ENCODE peak calls at places on chromosomes 3 and 15, in four cellular contexts. A is omental fat pad, H is tibial artery, E is astrocyte of the spinal cord. M is an unnamed sample.
A peak's percentile ranks its signal among the peaks of the same experiment; 100 is the strongest.

GRCh38 chr15:34435658-34436057 is 1.9 kb downstream of the GOLGA8A start:
- DNase-seq in A (no peak), H (no peak), E (no peak), M (no peak)

GRCh38 chr3:58793052-58793451 is 126.5 kb upstream of the FAM3D start:
- DNase-seq in A (no peak), H (no peak), E (no peak), M (no peak)

GRCh38 chr3:13148126-13148525 is 74.9 kb upstream of the IQSEC1 start:
- DNase-seq in A (no peak), H (no peak), E (no peak), M (no peak)

GRCh38 chr3:86774082-86774691 is 216.8 kb downstream of the VGLL3 start:
- DNase-seq in A (no peak), H (no peak), E (peak; percentile 60), M (peak; percentile 45)

GRCh38 chr3:157494581-157495281 is 8.5 kb downstream of the VEPH1 start:
- DNase-seq in A (no peak), H (no peak), E (peak; percentile 38), M (no peak)

GRCh38 chr3:104102386-104102785 is 1264.3 kb upstream of the ALCAM start:
- DNase-seq in A (no peak), H (no peak), E (peak; percentile 61), M (peak; percentile 64)

GRCh38 chr15:33022629-33023028 is 171.9 kb downstream of the FMN1 start:
- DNase-seq in A (no peak), H (peak; percentile 54), E (peak; percentile 60), M (peak; percentile 62)

GRCh38 chr3:29610781-29611180 is 329.9 kb downstream of the RBMS3 start:
- DNase-seq in A (no peak), H (no peak), E (no peak), M (no peak)

GRCh38 chr15:25178835-25179672 is 224.3 kb downstream of the SNRPN start:
- DNase-seq in A (no peak), H (peak; percentile 7), E (no peak), M (no peak)

GRCh38 chr3:14431556-14431927 is 29.1 kb downstream of the SLC6A6 start:
- DNase-seq in A (no peak), H (no peak), E (no peak), M (no peak)

GRCh38 chr3:46085421-46086082 is 58.3 kb upstream of the XCR1 start:
- DNase-seq in A (no peak), H (no peak), E (no peak), M (no peak)

GRCh38 chr3:48404440-48405342 is 25.2 kb downstream of the PLXNB1 start:
- DNase-seq in A (no peak), H (peak; percentile 58), E (no peak), M (no peak)

GRCh38 chr15:101269479-101270223 is 7.6 kb downstream of the SELENOS start:
- DNase-seq in A (no peak), H (no peak), E (no peak), M (peak; percentile 29)

GRCh38 chr3:126994661-126995161 is 11.8 kb downstream of the PLXNA1 start:
- DNase-seq in A (no peak), H (no peak), E (no peak), M (no peak)

GRCh38 chr3:33071946-33072345 is 25.0 kb downstream of the GLB1 start:
- DNase-seq in A (no peak), H (no peak), E (no peak), M (no peak)

GRCh38 chr3:102176393-102176792 is 258.4 kb upstream of the ZPLD1 start:
- DNase-seq in A (no peak), H (no peak), E (no peak), M (no peak)

GRCh38 chr15:89383635-89384604 is 49.3 kb upstream of the POLG start:
- DNase-seq in A (peak; percentile 54), H (no peak), E (no peak), M (peak; percentile 96)

GRCh38 chr15:40367038-40367672 is 9.1 kb downstream of the DISP2 start:
- DNase-seq in A (no peak), H (no peak), E (no peak), M (no peak)

GRCh38 chr3:74273091-74273490 is 341.4 kb downstream of the CNTN3 start:
- DNase-seq in A (no peak), H (no peak), E (no peak), M (peak; percentile 4)

GRCh38 chr15:73518876-73519594 is 76.1 kb downstream of the REC114 start:
- DNase-seq in A (no peak), H (no peak), E (no peak), M (no peak)

GRCh38 chr3:169846458-169847193 is 23.1 kb downstream of the LRRC31 start:
- DNase-seq in A (no peak), H (no peak), E (peak; percentile 68), M (peak; percentile 67)

GRCh38 chr3:79030157-79030556 is 737.6 kb downstream of the ROBO1 start:
- DNase-seq in A (no peak), H (no peak), E (no peak), M (no peak)

GRCh38 chr15:49686626-49687025 is 65.8 kb downstream of the DTWD1 start:
- DNase-seq in A (no peak), H (no peak), E (peak; percentile 38), M (peak; percentile 47)

GRCh38 chr15:25862469-25863066 is 559 bp downstream of the ATP10A start:
- DNase-seq in A (no peak), H (no peak), E (peak; percentile 33), M (no peak)

GRCh38 chr15:56582785-56583184 is 117.8 kb upstream of the MNS1 start:
- DNase-seq in A (no peak), H (no peak), E (no peak), M (no peak)

GRCh38 chr15:75238150-75238549 is 20.0 kb upstream of the GOLGA6C start:
- DNase-seq in A (no peak), H (peak; percentile 3), E (no peak), M (no peak)

GRCh38 chr15:66995257-66995656 is 70.1 kb upstream of the SMAD3 start:
- DNase-seq in A (no peak), H (no peak), E (peak; percentile 53), M (no peak)

GRCh38 chr15:69393831-69394491 is 20.2 kb upstream of the KIF23 start:
- DNase-seq in A (no peak), H (no peak), E (no peak), M (peak; percentile 55)

GRCh38 chr15:100786139-100786531 is 93.5 kb upstream of the ALDH1A3 start:
- DNase-seq in A (no peak), H (no peak), E (no peak), M (no peak)

GRCh38 chr3:25897019-25897418 is 107.1 kb downstream of the OXSM start:
- DNase-seq in A (no peak), H (no peak), E (no peak), M (peak; percentile 52)

DNA sequence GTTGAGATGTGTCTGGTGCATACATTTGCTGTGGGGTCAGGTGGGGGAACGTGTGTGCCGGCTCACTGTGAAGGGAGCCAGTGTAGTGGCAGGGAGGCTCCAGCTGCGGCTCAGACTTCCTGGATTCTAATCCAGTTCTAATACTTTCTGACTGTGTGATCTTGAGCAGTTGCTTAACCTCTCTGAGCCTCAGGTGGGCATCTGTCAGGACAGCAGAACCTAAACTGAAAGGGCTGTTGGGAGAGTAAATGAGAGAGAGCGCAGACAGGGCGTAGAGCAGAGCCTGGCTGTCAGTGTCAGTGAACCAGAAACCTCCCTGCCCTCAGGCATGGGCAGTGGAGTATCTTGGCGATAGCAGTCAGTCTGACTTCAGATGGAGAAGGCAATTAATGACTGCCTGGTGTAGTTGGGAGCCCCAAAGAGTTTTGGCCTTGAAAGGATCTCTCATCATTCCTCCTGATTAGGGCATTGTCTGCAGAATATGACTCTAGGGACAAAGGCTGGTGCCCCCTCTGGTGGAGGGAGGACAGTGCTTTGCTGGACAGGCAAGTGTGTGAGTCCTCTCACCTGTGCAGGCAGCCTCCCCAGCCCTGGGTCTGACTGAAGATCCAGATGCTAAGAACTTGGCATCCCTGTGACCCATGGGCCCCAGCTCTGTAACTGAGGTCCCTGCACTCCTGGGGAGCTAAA is 9.6 kb downstream of the KBTBD13 start:
- DNase-seq in A (no peak), H (no peak), E (no peak), M (peak; percentile 66)
- TF ChIP-seq CTCF in A (no peak), H (peak; percentile 31), E (peak; percentile 67), M (peak; percentile 51)

GRCh38 chr3:188482929-188483328 is 329.0 kb downstream of the LPP start:
- DNase-seq in A (no peak), H (no peak), E (no peak), M (no peak)
- TF ChIP-seq CTCF in A (no peak), H (no peak), E (no peak), M (no peak)

GRCh38 chr3:31610700-31611275 is 78.1 kb downstream of the STT3B start:
- DNase-seq in A (no peak), H (no peak), E (peak; percentile 50), M (peak; percentile 56)
- TF ChIP-seq CTCF in A (no peak), H (peak; percentile 22), E (peak; percentile 60), M (peak; percentile 50)

DNA sequence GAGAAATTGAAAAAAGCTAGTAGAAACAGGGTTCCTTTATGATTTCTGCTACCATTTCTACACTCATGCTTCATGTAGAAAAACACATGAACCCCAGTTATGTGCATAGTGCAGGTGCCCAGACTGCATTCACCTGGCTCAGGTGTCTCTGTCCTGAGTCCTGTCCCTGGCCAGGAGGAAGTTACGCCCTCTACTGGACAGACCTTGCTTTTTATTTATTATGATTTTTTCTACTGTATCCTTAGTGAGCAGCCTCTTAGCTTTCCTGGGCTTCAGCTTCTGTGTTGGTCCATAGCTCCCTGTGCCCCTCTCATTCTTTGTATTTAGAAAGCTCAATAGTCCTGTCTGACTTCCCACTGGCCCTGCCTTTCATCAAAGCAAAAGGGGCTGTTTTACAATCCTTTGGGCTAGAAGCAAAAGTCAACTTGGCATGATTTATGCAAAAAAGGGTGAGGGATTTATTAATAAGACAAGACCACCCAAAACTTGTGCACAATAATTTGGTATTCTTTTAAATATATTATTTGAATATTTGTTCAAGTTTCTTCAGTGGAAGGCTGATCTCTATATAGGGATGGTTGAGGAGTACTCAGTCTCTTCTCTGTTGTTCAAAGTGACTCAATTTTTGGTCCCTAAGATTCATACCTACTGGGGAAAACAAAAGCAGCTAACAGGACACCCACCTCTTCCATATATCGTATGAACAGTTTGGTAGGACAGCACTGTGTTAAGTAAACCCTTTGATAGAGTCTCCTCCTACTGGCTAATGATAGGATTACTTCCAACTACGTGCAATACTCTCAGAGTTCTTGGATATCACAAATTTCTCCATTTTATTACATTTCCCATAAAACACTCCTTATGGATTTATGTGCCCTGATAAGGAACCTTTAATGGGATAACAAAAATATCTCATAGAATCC is 200.5 kb upstream of the GOLGA6L4 start:
- DNase-seq in A (no peak), H (no peak), E (peak; percentile 24), M (peak; percentile 55)
- TF ChIP-seq CTCF in A (no peak), H (peak; percentile 37), E (peak; percentile 47), M (peak; percentile 53)

GRCh38 chr15:45265506-45265905 is 13.5 kb downstream of the SLC28A2 start:
- DNase-seq in A (no peak), H (no peak), E (no peak), M (peak; percentile 23)

GRCh38 chr15:45263854-45264253 is 11.8 kb downstream of the SLC28A2 start:
- DNase-seq in A (no peak), H (no peak), E (no peak), M (no peak)

GRCh38 chr15:45262906-45263456 is 10.9 kb downstream of the SLC28A2 start:
- DNase-seq in A (no peak), H (no peak), E (no peak), M (no peak)

DNA sequence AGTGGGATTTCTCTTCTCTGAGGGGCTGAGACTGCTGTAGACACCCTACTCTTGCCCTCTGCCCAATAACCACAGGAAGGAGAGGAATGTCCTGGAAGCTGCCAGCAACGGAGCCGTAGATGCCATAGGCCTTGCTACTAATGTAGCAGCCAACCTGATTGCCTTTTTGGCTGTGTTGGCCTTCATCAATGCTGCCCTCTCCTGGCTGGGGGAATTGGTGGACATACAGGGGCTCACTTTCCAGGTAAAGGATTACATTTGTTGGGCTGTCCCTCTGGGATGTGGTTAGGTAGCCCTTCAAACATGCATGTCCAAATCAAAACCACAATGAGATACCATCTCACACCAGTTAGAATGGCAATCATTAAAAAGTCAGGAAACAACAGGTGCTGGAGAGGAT is 16.1 kb downstream of the SLC28A2 start:
- DNase-seq in A (no peak), H (no peak), E (no peak), M (peak; percentile 13)
- TF ChIP-seq CTCF in A (no peak), H (no peak), E (no peak), M (no peak)